ENCODE peak calls at places on chromosome 9, in seven cellular contexts. L is anterior cingulate cortex, Q is HuH-7, Z is germinal center, R is uterus, C is MV-4-11, D is B cell. T is an unnamed sample.

GRCh38 chr9:136198605-136199083 is 6.3 kb downstream of the LHX3 start:
- DNase-seq in L (no peak), Q (no peak), Z (no peak), R (no peak), C (no peak), D (no peak), T (no peak)

GRCh38 chr9:126325779-126326178 is 850 bp upstream of the MVB12B start:
- DNase-seq in L (no peak), Q (no peak), Z (no peak), R (no peak), C (no peak), D (peak; percentile 18), T (no peak)

GRCh38 chr9:84955155-84955554 is 285.6 kb downstream of the NTRK2 start:
- DNase-seq in L (no peak), Q (no peak), Z (no peak), R (no peak), C (no peak), D (no peak), T (no peak)

GRCh38 chr9:82091100-82091499 is 102.5 kb downstream of the SPATA31D1 start:
- DNase-seq in L (no peak), Q (no peak), Z (no peak), R (no peak), C (no peak), D (no peak), T (no peak)

GRCh38 chr9:86734762-86735161 is 212.5 kb downstream of the GAS1 start:
- DNase-seq in L (no peak), Q (no peak), Z (no peak), R (no peak), C (no peak), D (no peak), T (no peak)

GRCh38 chr9:112867275-112867991 is 23.2 kb downstream of the SLC46A2 start:
- DNase-seq in L (no peak), Q (peak; percentile 37), Z (no peak), R (no peak), C (peak; percentile 83), D (no peak), T (no peak)

GRCh38 chr9:127397722-127398647 is 1.0 kb downstream of the SLC2A8 start:
- DNase-seq in L (peak; percentile 24), Q (peak; percentile 70), Z (peak; percentile 33), R (peak; percentile 57), C (no peak), D (peak; percentile 49), T (peak; percentile 17)

GRCh38 chr9:113556877-113557593 is 93.5 kb downstream of the RGS3 start:
- DNase-seq in L (no peak), Q (no peak), Z (no peak), R (no peak), C (no peak), D (no peak), T (no peak)

GRCh38 chr9:85212887-85213286 is 528.9 kb downstream of the AGTPBP1 start:
- DNase-seq in L (no peak), Q (no peak), Z (no peak), R (no peak), C (peak; percentile 13), D (no peak), T (no peak)

GRCh38 chr9:100515578-100516494 is 42.9 kb downstream of the TMEFF1 start:
- DNase-seq in L (no peak), Q (peak; percentile 14), Z (no peak), R (no peak), C (no peak), D (no peak), T (no peak)